ENCODE peak calls at places on chromosomes 1 and 21, in four cellular contexts. One of them, this sample, is unnamed.

GRCh38 chr1:9302745-9303524 is 10.2 kb downstream of the SPSB1 start:
- DNase-seq in GM23338: no peak
- DNase-seq in brain microvascular endothelial cell: peak
- DNase-seq in fibroblast of the aortic adventitia: peak
- DNase-seq in this sample: peak

GRCh38 chr1:92367496-92367895 is 68.6 kb downstream of the RPAP2 start:
- DNase-seq in fibroblast of the aortic adventitia: no peak
- DNase-seq in brain microvascular endothelial cell: no peak
- DNase-seq in GM23338: no peak
- DNase-seq in this sample: no peak

GRCh38 chr1:244989813-244990212 is 125.5 kb upstream of the HNRNPU start:
- DNase-seq in brain microvascular endothelial cell: no peak
- DNase-seq in fibroblast of the aortic adventitia: peak
- DNase-seq in GM23338: no peak
- DNase-seq in this sample: no peak

GRCh38 chr1:50348449-50349241 is 74.6 kb downstream of the DMRTA2 start:
- DNase-seq in fibroblast of the aortic adventitia: peak
- DNase-seq in brain microvascular endothelial cell: peak
- DNase-seq in GM23338: peak
- DNase-seq in this sample: peak

GRCh38 chr1:244751271-244751895 is 84.1 kb upstream of the COX20 start:
- DNase-seq in brain microvascular endothelial cell: no peak
- DNase-seq in fibroblast of the aortic adventitia: no peak
- DNase-seq in GM23338: no peak
- DNase-seq in this sample: no peak

GRCh38 chr1:21952806-21953514 is 15.8 kb upstream of the HSPG2 start:
- DNase-seq in fibroblast of the aortic adventitia: no peak
- DNase-seq in brain microvascular endothelial cell: no peak
- DNase-seq in GM23338: peak
- DNase-seq in this sample: no peak

GRCh38 chr1:13996334-13996733 is 296.3 kb downstream of the PRDM2 start:
- DNase-seq in fibroblast of the aortic adventitia: no peak
- DNase-seq in brain microvascular endothelial cell: no peak
- DNase-seq in GM23338: peak
- DNase-seq in this sample: no peak

GRCh38 chr1:43302721-43303476 is 2.1 kb downstream of the TIE1 start:
- DNase-seq in brain microvascular endothelial cell: no peak
- DNase-seq in GM23338: no peak
- DNase-seq in fibroblast of the aortic adventitia: no peak
- DNase-seq in this sample: no peak

GRCh38 chr1:22376546-22376945 is 75.1 kb upstream of the ZBTB40 start:
- DNase-seq in fibroblast of the aortic adventitia: no peak
- DNase-seq in GM23338: peak
- DNase-seq in brain microvascular endothelial cell: no peak
- DNase-seq in this sample: no peak

GRCh38 chr1:61424382-61424781 is 300.6 kb downstream of the TM2D1 start:
- DNase-seq in GM23338: no peak
- DNase-seq in fibroblast of the aortic adventitia: no peak
- DNase-seq in brain microvascular endothelial cell: no peak
- DNase-seq in this sample: no peak

GRCh38 chr21:29145354-29145782 is 14.9 kb downstream of the MAP3K7CL start:
- DNase-seq in fibroblast of the aortic adventitia: peak
- DNase-seq in brain microvascular endothelial cell: peak
- DNase-seq in GM23338: no peak
- DNase-seq in this sample: peak

GRCh38 chr1:3905953-3906671 is 6.0 kb upstream of the C1orf174 start:
- DNase-seq in brain microvascular endothelial cell: no peak
- DNase-seq in fibroblast of the aortic adventitia: no peak
- DNase-seq in GM23338: no peak
- DNase-seq in this sample: no peak

GRCh38 chr1:9251501-9251900 is 16.9 kb downstream of the H6PD start:
- DNase-seq in fibroblast of the aortic adventitia: no peak
- DNase-seq in brain microvascular endothelial cell: no peak
- DNase-seq in GM23338: no peak
- DNase-seq in this sample: no peak

GRCh38 chr21:42343963-42344510 is 6.8 kb downstream of the TFF2 start:
- DNase-seq in fibroblast of the aortic adventitia: no peak
- DNase-seq in GM23338: no peak
- DNase-seq in brain microvascular endothelial cell: no peak
- DNase-seq in this sample: no peak

GRCh38 chr1:162541619-162542141 is 19.8 kb upstream of the UAP1 start:
- DNase-seq in fibroblast of the aortic adventitia: peak
- DNase-seq in GM23338: no peak
- DNase-seq in brain microvascular endothelial cell: peak
- DNase-seq in this sample: no peak

GRCh38 chr1:175307160-175307559 is 114.6 kb upstream of the KIAA0040 start:
- DNase-seq in GM23338: no peak
- DNase-seq in fibroblast of the aortic adventitia: no peak
- DNase-seq in brain microvascular endothelial cell: no peak
- DNase-seq in this sample: no peak

GRCh38 chr1:45370575-45370974 is 30.3 kb upstream of the MUTYH start:
- DNase-seq in brain microvascular endothelial cell: no peak
- DNase-seq in fibroblast of the aortic adventitia: no peak
- DNase-seq in GM23338: no peak
- DNase-seq in this sample: no peak

GRCh38 chr1:18299441-18300338 is 181.0 kb upstream of the KLHDC7A start:
- DNase-seq in GM23338: peak
- DNase-seq in brain microvascular endothelial cell: no peak
- DNase-seq in fibroblast of the aortic adventitia: no peak
- DNase-seq in this sample: no peak

GRCh38 chr1:31926846-31927660 is 11.1 kb downstream of the PTP4A2 start:
- DNase-seq in fibroblast of the aortic adventitia: no peak
- DNase-seq in GM23338: no peak
- DNase-seq in brain microvascular endothelial cell: no peak
- DNase-seq in this sample: no peak

GRCh38 chr1:153800516-153800915 is 25.3 kb downstream of the SLC27A3 start:
- DNase-seq in GM23338: no peak
- DNase-seq in fibroblast of the aortic adventitia: no peak
- DNase-seq in brain microvascular endothelial cell: no peak
- DNase-seq in this sample: no peak

GRCh38 chr1:216193839-216194443 is 229.3 kb downstream of the USH2A start:
- DNase-seq in brain microvascular endothelial cell: no peak
- DNase-seq in fibroblast of the aortic adventitia: no peak
- DNase-seq in GM23338: peak
- DNase-seq in this sample: no peak

GRCh38 chr1:199759268-199759724 is 268.2 kb upstream of the NR5A2 start:
- DNase-seq in fibroblast of the aortic adventitia: peak
- DNase-seq in brain microvascular endothelial cell: peak
- DNase-seq in GM23338: no peak
- DNase-seq in this sample: peak

GRCh38 chr1:159669338-159669737 is 45.1 kb downstream of the CRP start:
- DNase-seq in GM23338: no peak
- DNase-seq in fibroblast of the aortic adventitia: no peak
- DNase-seq in brain microvascular endothelial cell: no peak
- DNase-seq in this sample: no peak

GRCh38 chr21:45997495-45998275 is 16.1 kb downstream of the COL6A1 start:
- DNase-seq in fibroblast of the aortic adventitia: no peak
- DNase-seq in brain microvascular endothelial cell: no peak
- DNase-seq in GM23338: no peak
- DNase-seq in this sample: no peak

GRCh38 chr1:69201716-69202115 is 366.0 kb upstream of the LRRC7 start:
- DNase-seq in fibroblast of the aortic adventitia: no peak
- DNase-seq in brain microvascular endothelial cell: no peak
- DNase-seq in GM23338: no peak
- DNase-seq in this sample: no peak

GRCh38 chr1:171233183-171233582 is 15.1 kb upstream of the FMO1 start:
- DNase-seq in GM23338: no peak
- DNase-seq in brain microvascular endothelial cell: no peak
- DNase-seq in fibroblast of the aortic adventitia: no peak
- DNase-seq in this sample: no peak

GRCh38 chr1:232501174-232501573 is 128.8 kb downstream of the SIPA1L2 start:
- DNase-seq in brain microvascular endothelial cell: no peak
- DNase-seq in GM23338: no peak
- DNase-seq in fibroblast of the aortic adventitia: no peak
- DNase-seq in this sample: no peak

GRCh38 chr1:208132287-208132882 is 111.8 kb downstream of the PLXNA2 start:
- DNase-seq in fibroblast of the aortic adventitia: peak
- DNase-seq in brain microvascular endothelial cell: peak
- DNase-seq in GM23338: peak
- DNase-seq in this sample: peak

GRCh38 chr1:102578806-102579205 is 529.5 kb downstream of the COL11A1 start:
- DNase-seq in brain microvascular endothelial cell: peak
- DNase-seq in fibroblast of the aortic adventitia: no peak
- DNase-seq in GM23338: no peak
- DNase-seq in this sample: no peak

GRCh38 chr1:160675641-160676410 is 29.0 kb upstream of the SLAMF1 start:
- DNase-seq in GM23338: peak
- DNase-seq in brain microvascular endothelial cell: peak
- DNase-seq in fibroblast of the aortic adventitia: peak
- DNase-seq in this sample: no peak

GRCh38 chr1:231684333-231685244 is 58.0 kb downstream of the DISC1 start:
- DNase-seq in brain microvascular endothelial cell: no peak
- DNase-seq in GM23338: no peak
- DNase-seq in fibroblast of the aortic adventitia: no peak
- DNase-seq in this sample: no peak

GRCh38 chr21:43719748-43720538 is 1.0 kb downstream of the PDXK start:
- DNase-seq in fibroblast of the aortic adventitia: no peak
- DNase-seq in brain microvascular endothelial cell: no peak
- DNase-seq in GM23338: no peak
- DNase-seq in this sample: no peak

GRCh38 chr1:209412036-209412435 is 171.5 kb upstream of the CAMK1G start:
- DNase-seq in fibroblast of the aortic adventitia: peak
- DNase-seq in brain microvascular endothelial cell: no peak
- DNase-seq in GM23338: no peak
- DNase-seq in this sample: no peak

DNA sequence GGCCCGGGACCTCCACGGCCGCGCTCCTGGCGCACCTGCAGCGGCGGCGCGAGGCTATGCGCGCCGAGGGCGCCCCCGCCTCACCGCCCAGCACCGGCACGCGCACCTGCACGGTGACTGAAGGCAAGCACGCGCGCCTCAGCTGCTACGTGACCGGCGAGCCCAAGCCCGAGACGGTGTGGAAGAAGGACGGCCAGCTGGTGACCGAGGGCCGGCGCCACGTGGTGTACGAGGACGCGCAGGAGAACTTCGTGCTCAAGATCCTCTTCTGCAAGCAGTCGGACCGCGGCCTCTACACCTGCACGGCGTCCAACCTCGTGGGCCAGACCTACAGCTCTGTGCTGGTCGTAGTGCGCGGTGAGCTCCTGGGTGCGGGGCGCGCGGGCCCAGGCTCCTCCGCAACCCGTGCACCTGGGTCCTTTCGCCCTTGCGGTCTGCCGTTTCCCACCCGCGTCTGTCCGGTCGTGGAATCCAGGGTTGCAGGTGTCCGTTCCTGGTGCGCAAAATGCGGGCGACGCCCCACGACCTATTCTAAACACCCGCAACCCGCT is 4.6 kb downstream of the OBSCN start:
- DNase-seq in GM23338: peak
- DNase-seq in brain microvascular endothelial cell: no peak
- DNase-seq in fibroblast of the aortic adventitia: no peak
- DNase-seq in this sample: no peak
- H3K4me3 ChIP-seq in GM23338: peak
- H3K4me3 ChIP-seq in brain microvascular endothelial cell: no peak
- H3K4me3 ChIP-seq in fibroblast of the aortic adventitia: no peak
- H3K4me3 ChIP-seq in this sample: peak

DNA sequence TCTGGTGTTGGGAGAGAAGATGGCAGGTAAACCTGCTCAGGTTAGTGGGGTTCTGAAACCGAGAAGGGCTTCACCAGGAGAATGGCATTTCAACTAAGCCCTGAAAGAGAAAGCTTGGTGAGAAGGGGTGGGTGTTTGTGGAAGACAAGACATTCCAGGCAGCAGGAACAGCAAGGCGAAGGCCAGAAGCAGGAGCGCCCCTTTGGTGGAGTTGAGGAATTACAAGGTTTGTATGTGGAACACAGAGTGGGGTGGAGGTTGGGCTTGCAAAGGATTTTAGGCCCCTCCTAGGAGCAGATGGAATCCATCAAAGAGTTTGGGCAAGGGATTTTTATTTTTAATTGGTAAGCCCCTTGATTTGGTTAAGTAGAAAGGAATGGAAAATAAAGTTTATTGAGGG is 24.8 kb upstream of the ELOA start:
- DNase-seq in brain microvascular endothelial cell: peak
- DNase-seq in GM23338: peak
- DNase-seq in fibroblast of the aortic adventitia: peak
- DNase-seq in this sample: no peak
- H3K4me3 ChIP-seq in brain microvascular endothelial cell: no peak
- H3K4me3 ChIP-seq in GM23338: no peak
- H3K4me3 ChIP-seq in fibroblast of the aortic adventitia: no peak
- H3K4me3 ChIP-seq in this sample: no peak

DNA sequence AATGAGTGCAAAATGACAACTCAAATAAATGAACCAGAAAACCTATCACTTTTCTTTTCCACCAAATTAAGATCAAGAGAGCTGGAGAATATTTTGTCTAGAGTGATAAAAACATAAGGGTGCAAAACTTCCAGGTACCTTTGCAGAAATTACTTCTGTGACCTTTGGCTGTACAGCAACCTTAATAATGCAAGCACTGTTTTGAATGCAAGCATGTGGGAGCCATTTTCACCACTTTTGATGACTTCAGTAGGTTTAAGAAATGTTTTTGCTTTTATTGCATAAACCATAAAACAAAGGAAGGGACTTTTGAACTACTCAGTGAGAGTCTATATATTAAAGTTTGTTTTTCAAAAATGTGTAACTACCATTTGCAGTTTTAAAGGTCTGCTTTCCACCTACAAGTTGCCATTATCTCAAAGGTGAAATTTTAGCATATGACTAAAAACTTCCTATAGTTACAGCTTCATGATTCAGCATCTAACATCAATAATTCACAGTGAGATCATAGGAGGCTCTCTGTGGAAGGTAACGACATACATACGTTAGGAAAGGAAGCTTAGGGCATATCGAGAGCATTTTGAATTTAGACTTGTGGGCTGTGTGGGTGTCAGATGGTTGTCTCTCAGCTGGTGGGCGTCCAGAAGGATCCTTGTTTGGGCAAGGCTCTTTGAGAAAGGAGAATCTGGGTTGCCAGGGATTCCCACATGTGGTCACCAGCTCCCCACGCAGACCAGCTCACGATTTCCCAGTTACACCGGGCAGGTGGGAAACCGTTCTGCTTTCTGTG is 1.1 kb upstream of the GADD45A start:
- DNase-seq in brain microvascular endothelial cell: peak
- DNase-seq in GM23338: no peak
- DNase-seq in fibroblast of the aortic adventitia: peak
- DNase-seq in this sample: no peak
- H3K4me3 ChIP-seq in brain microvascular endothelial cell: peak
- H3K4me3 ChIP-seq in GM23338: no peak
- H3K4me3 ChIP-seq in fibroblast of the aortic adventitia: peak
- H3K4me3 ChIP-seq in this sample: peak

GRCh38 chr1:26353210-26353859 is 595 bp downstream of the CRYBG2 start:
- DNase-seq in fibroblast of the aortic adventitia: no peak
- DNase-seq in brain microvascular endothelial cell: no peak
- DNase-seq in GM23338: no peak
- DNase-seq in this sample: no peak
- H3K4me3 ChIP-seq in fibroblast of the aortic adventitia: no peak
- H3K4me3 ChIP-seq in brain microvascular endothelial cell: no peak
- H3K4me3 ChIP-seq in GM23338: no peak
- H3K4me3 ChIP-seq in this sample: no peak

GRCh38 chr21:36708512-36709029 is 9.7 kb downstream of the SIM2 start:
- DNase-seq in fibroblast of the aortic adventitia: no peak
- DNase-seq in brain microvascular endothelial cell: no peak
- DNase-seq in GM23338: peak
- DNase-seq in this sample: no peak
- H3K4me3 ChIP-seq in fibroblast of the aortic adventitia: no peak
- H3K4me3 ChIP-seq in brain microvascular endothelial cell: no peak
- H3K4me3 ChIP-seq in GM23338: peak
- H3K4me3 ChIP-seq in this sample: peak